ENCODE peak calls at places on chromosomes 11 and 22, in six cellular contexts. M, V, Y, E, N and T are unnamed samples.

GRCh38 chr11:134562176-134562575 is 150.1 kb upstream of the B3GAT1 start:
- DNase-seq in M (no peak), V (no peak), Y (no peak), E (no peak), N (no peak), T (peak)

GRCh38 chr22:42171417-42171816 is 40.8 kb upstream of the CYP2D6 start:
- DNase-seq in M (no peak), V (no peak), Y (no peak), E (no peak), N (no peak), T (no peak)

GRCh38 chr11:122267602-122268001 is 151.6 kb upstream of the BLID start:
- DNase-seq in M (no peak), V (no peak), Y (no peak), E (no peak), N (no peak), T (no peak)

GRCh38 chr11:66267379-66268209 is 845 bp upstream of the RAB1B start:
- DNase-seq in M (peak), V (peak), Y (peak), E (peak), N (peak), T (peak)

GRCh38 chr11:6757373-6757967 is 14.3 kb downstream of the OR2AG2 start:
- DNase-seq in M (peak), V (no peak), Y (peak), E (peak), N (no peak), T (peak)

GRCh38 chr22:30877662-30878515 is 90.7 kb downstream of the MORC2 start:
- DNase-seq in M (no peak), V (peak), Y (no peak), E (no peak), N (no peak), T (no peak)

GRCh38 chr11:33674035-33674814 is 26.4 kb downstream of the C11orf91 start:
- DNase-seq in M (no peak), V (no peak), Y (no peak), E (no peak), N (no peak), T (no peak)

GRCh38 chr22:34960005-34960404 is 106.0 kb upstream of the ISX start:
- DNase-seq in M (no peak), V (no peak), Y (no peak), E (no peak), N (no peak), T (no peak)

GRCh38 chr11:117722074-117722473 is 74.9 kb downstream of the DSCAML1 start:
- DNase-seq in M (no peak), V (no peak), Y (no peak), E (no peak), N (no peak), T (no peak)

GRCh38 chr22:33919591-33920501 is at the start of gene LARGE1:
- DNase-seq in M (peak), V (peak), Y (no peak), E (peak), N (peak), T (peak)

GRCh38 chr22:37549704-37550059 is 10.6 kb upstream of the CDC42EP1 start:
- DNase-seq in M (no peak), V (no peak), Y (no peak), E (no peak), N (no peak), T (no peak)

GRCh38 chr11:93591247-93591898 is 48.2 kb upstream of the SMCO4 start:
- DNase-seq in M (peak), V (no peak), Y (no peak), E (no peak), N (no peak), T (no peak)

GRCh38 chr11:8309862-8310261 is 46.2 kb upstream of the LMO1 start:
- DNase-seq in M (no peak), V (no peak), Y (no peak), E (no peak), N (peak), T (no peak)

GRCh38 chr22:27302501-27302900 is 499.1 kb downstream of the MN1 start:
- DNase-seq in M (no peak), V (no peak), Y (no peak), E (no peak), N (no peak), T (no peak)

GRCh38 chr11:83191491-83191890 is 2.0 kb upstream of the ANKRD42 start:
- DNase-seq in M (no peak), V (no peak), Y (no peak), E (no peak), N (no peak), T (no peak)

GRCh38 chr11:104650234-104650633 is 248.0 kb downstream of the CASP12 start:
- DNase-seq in M (peak), V (no peak), Y (no peak), E (no peak), N (no peak), T (no peak)

GRCh38 chr11:72719144-72719543 is 33.1 kb downstream of the ARAP1 start:
- DNase-seq in M (peak), V (no peak), Y (no peak), E (no peak), N (peak), T (peak)

GRCh38 chr11:2898366-2899079 is 12.9 kb upstream of the CDKN1C start:
- DNase-seq in M (peak), V (peak), Y (peak), E (no peak), N (peak), T (peak)

GRCh38 chr11:119999220-119999619 is 138.7 kb downstream of the TRIM29 start:
- DNase-seq in M (peak), V (no peak), Y (no peak), E (no peak), N (no peak), T (no peak)

GRCh38 chr22:45535400-45535799 is 32.7 kb downstream of the FBLN1 start:
- DNase-seq in M (no peak), V (no peak), Y (no peak), E (no peak), N (no peak), T (no peak)

GRCh38 chr11:66880484-66881211 is 23.8 kb downstream of the LRFN4 start:
- DNase-seq in M (no peak), V (peak), Y (no peak), E (peak), N (peak), T (no peak)

GRCh38 chr11:69241844-69242582 is 51.9 kb upstream of the MYEOV start:
- DNase-seq in M (peak), V (no peak), Y (no peak), E (no peak), N (no peak), T (no peak)

GRCh38 chr11:69240332-69241074 is 53.5 kb upstream of the MYEOV start:
- DNase-seq in M (peak), V (no peak), Y (no peak), E (peak), N (no peak), T (no peak)

GRCh38 chr11:69239320-69240040 is 54.5 kb upstream of the MYEOV start:
- DNase-seq in M (no peak), V (no peak), Y (no peak), E (peak), N (no peak), T (no peak)

GRCh38 chr11:69242583-69242940 is 51.4 kb upstream of the MYEOV start:
- DNase-seq in M (no peak), V (no peak), Y (no peak), E (peak), N (no peak), T (no peak)

GRCh38 chr11:69241075-69241740 is 52.7 kb upstream of the MYEOV start:
- DNase-seq in M (no peak), V (no peak), Y (no peak), E (peak), N (no peak), T (no peak)
- TF ChIP-seq CTCF in M (no peak), V (no peak), Y (no peak), E (no peak), N (no peak), T (no peak)

GRCh38 chr11:75428989-75429640 is 3.9 kb downstream of the KLHL35 start:
- DNase-seq in M (no peak), V (no peak), Y (no peak), E (no peak), N (no peak), T (no peak)

GRCh38 chr11:75429902-75430691 is 2.9 kb downstream of the KLHL35 start:
- DNase-seq in M (peak), V (peak), Y (no peak), E (peak), N (peak), T (peak)

GRCh38 chr11:75429641-75429901 is 3.4 kb downstream of the KLHL35 start:
- DNase-seq in M (no peak), V (no peak), Y (no peak), E (no peak), N (no peak), T (no peak)

GRCh38 chr11:75431533-75432525 is 1.2 kb downstream of the KLHL35 start:
- DNase-seq in M (no peak), V (no peak), Y (no peak), E (peak), N (peak), T (no peak)

DNA sequence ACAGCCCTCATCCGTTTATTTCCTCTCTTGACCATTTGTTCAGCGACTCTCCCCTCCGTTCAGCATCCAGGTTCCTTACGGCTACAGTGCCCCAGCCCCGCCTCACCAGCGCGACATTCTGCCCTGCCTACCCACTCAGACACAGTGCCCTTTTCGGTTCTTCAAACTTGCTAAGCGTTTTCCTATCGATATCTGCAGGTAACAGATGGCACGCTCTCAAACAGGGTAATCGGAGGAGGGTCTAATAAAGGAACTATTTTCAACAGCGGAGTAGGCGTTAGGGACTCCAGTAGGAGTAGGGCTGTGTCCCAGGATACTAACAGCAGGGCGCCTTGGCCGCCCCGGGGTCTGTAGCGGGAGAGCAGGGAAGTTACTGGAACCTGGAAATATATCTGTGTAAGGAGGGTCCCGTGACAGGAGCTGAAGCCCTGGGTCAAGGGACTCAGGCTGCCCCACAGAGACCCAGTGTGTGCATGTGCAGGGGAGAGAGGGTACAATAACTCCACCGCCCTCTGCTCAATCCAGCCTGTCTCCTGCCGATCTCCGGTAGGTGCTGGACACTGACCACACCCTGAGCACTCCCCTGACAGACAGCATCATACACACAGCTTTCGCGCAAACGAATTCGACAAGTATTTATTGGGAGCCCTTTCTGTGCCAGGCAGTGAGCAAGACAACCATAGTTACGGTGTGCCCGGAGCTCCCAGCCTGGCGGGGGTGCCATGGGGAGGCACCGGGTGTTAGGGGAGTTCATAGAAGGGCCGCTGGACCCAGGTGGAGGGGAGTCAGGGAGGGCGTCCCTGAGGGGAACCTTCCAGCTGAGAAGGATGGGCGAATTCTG is 2.1 kb downstream of the KLHL35 start:
- DNase-seq in M (no peak), V (no peak), Y (no peak), E (no peak), N (peak), T (no peak)
- TF ChIP-seq CTCF in M (no peak), V (no peak), Y (no peak), E (no peak), N (no peak), T (no peak)

GRCh38 chr22:21771631-21771976 is 36.0 kb upstream of the YPEL1 start:
- DNase-seq in M (no peak), V (no peak), Y (no peak), E (no peak), N (no peak), T (no peak)
- TF ChIP-seq CTCF in M (no peak), V (no peak), Y (no peak), E (no peak), N (no peak), T (no peak)

DNA sequence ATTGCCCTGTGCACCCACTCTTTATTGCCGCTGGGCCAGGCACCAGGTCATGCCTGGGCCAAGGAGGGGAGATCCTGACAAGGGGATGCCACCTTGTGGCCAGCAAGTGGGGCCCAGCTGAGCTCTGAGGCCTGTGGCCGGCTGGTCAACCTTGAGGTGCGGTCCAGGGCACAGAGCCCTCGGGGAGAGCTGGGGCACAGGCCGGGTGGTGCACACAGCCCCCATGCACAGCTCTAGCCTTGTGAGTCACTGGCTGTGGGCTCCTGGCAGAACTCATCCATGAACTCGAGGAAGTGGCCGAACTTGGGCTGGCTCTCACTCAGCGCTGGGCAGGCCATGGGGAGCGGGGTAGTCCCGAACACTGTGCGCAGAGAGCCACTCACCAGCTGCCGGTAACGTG is 94.3 kb downstream of the RNF169 start:
- DNase-seq in M (no peak), V (no peak), Y (no peak), E (peak), N (no peak), T (no peak)
- TF ChIP-seq CTCF in M (no peak), V (no peak), Y (no peak), E (peak), N (no peak), T (no peak)

DNA sequence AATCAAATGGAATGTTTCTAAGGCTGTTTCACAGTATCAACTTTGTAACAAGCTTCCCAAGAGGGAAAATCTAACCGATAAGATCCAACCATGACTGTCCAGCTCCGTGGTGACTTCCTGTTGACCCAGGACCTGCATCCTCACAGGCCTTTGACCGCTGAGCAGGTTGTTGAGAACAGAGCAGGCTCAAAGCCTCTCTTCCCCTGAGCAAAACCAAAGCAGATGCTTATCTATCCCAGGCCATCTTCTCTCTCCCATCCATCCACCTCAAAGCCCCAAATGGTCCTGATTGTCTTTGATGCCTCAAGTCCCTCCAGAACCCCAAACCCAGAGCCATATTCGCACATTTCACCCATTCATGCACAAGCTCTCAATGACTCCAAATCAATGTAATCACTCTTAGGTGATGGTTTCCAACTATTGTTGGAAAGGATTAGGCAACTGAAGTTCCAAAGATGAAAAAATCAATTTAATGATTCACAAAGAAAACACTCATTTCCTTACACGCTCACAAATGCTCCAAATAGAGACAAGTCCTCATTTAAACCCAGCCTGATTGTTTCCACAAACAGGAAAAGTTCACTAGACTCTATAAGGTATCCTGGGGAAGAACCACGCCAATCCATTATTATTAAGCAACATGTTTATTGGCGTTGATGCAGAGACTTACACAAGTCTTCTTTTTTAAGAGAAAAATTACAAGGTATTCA is 48.7 kb downstream of the C11orf58 start:
- DNase-seq in M (no peak), V (no peak), Y (no peak), E (no peak), N (no peak), T (no peak)
- TF ChIP-seq CTCF in M (no peak), V (no peak), Y (no peak), E (no peak), N (no peak), T (no peak)

GRCh38 chr11:133403900-133404299 is 128.4 kb downstream of the OPCML start:
- DNase-seq in M (peak), V (no peak), Y (no peak), E (peak), N (no peak), T (no peak)
- TF ChIP-seq CTCF in M (peak), V (no peak), Y (peak), E (peak), N (peak), T (peak)

GRCh38 chr22:44188316-44188715 is 7.6 kb downstream of the PARVG start:
- DNase-seq in M (no peak), V (no peak), Y (no peak), E (no peak), N (no peak), T (no peak)
- TF ChIP-seq CTCF in M (no peak), V (no peak), Y (no peak), E (no peak), N (no peak), T (no peak)

GRCh38 chr11:44749160-44749559 is 22.4 kb downstream of the TSPAN18 start:
- DNase-seq in M (no peak), V (no peak), Y (no peak), E (peak), N (no peak), T (no peak)
- TF ChIP-seq CTCF in M (no peak), V (no peak), Y (no peak), E (no peak), N (no peak), T (no peak)

GRCh38 chr22:39560127-39560526 is 10.4 kb upstream of the CACNA1I start:
- DNase-seq in M (no peak), V (no peak), Y (no peak), E (no peak), N (no peak), T (no peak)

GRCh38 chr22:39558254-39558727 is 12.3 kb upstream of the CACNA1I start:
- DNase-seq in M (no peak), V (no peak), Y (no peak), E (no peak), N (no peak), T (no peak)

GRCh38 chr22:39558950-39559349 is 11.6 kb upstream of the CACNA1I start:
- DNase-seq in M (no peak), V (no peak), Y (no peak), E (no peak), N (no peak), T (no peak)

GRCh38 chr22:39559456-39560105 is 11.0 kb upstream of the CACNA1I start:
- DNase-seq in M (peak), V (no peak), Y (no peak), E (peak), N (no peak), T (no peak)

GRCh38 chr22:39556970-39557811 is 13.4 kb upstream of the CACNA1I start:
- DNase-seq in M (no peak), V (no peak), Y (no peak), E (no peak), N (no peak), T (no peak)
- TF ChIP-seq CTCF in M (no peak), V (no peak), Y (no peak), E (no peak), N (no peak), T (no peak)

GRCh38 chr11:61173456-61173855 is 12.2 kb upstream of the VPS37C start:
- DNase-seq in M (peak), V (no peak), Y (no peak), E (no peak), N (no peak), T (no peak)
- TF ChIP-seq CTCF in M (peak), V (no peak), Y (no peak), E (no peak), N (peak), T (peak)